ENCODE peak calls at places on chromosomes 6 and 20, in seven cellular contexts. One of them, this sample, is unnamed.

GRCh38 chr20:33437141-33437911 is 6.2 kb downstream of the SNTA1 start:
- DNase-seq in OCI-LY7: no peak
- DNase-seq in PC-3: no peak
- DNase-seq in GM23248: no peak
- DNase-seq in GM23338: no peak
- DNase-seq in hepatocyte: peak
- DNase-seq in HCT116: no peak
- DNase-seq in this sample: no peak

GRCh38 chr6:108872001-108872974 is 24.1 kb downstream of the ARMC2 start:
- DNase-seq in OCI-LY7: peak
- DNase-seq in PC-3: no peak
- DNase-seq in GM23248: no peak
- DNase-seq in GM23338: peak
- DNase-seq in hepatocyte: no peak
- DNase-seq in HCT116: no peak
- DNase-seq in this sample: no peak

GRCh38 chr20:10696650-10697049 is 22.9 kb upstream of the JAG1 start:
- DNase-seq in OCI-LY7: peak
- DNase-seq in PC-3: no peak
- DNase-seq in GM23248: no peak
- DNase-seq in GM23338: peak
- DNase-seq in hepatocyte: no peak
- DNase-seq in HCT116: no peak
- DNase-seq in this sample: no peak

GRCh38 chr6:71125216-71125615 is 163.4 kb upstream of the OGFRL1 start:
- DNase-seq in OCI-LY7: no peak
- DNase-seq in PC-3: no peak
- DNase-seq in GM23248: no peak
- DNase-seq in GM23338: no peak
- DNase-seq in hepatocyte: no peak
- DNase-seq in HCT116: no peak
- DNase-seq in this sample: peak

GRCh38 chr6:37407948-37408347 is 25.1 kb upstream of the CMTR1 start:
- DNase-seq in OCI-LY7: no peak
- DNase-seq in PC-3: no peak
- DNase-seq in GM23248: no peak
- DNase-seq in GM23338: no peak
- DNase-seq in hepatocyte: no peak
- DNase-seq in HCT116: no peak
- DNase-seq in this sample: no peak

GRCh38 chr20:9112541-9113515 is 43.9 kb downstream of the PLCB4 start:
- DNase-seq in OCI-LY7: no peak
- DNase-seq in PC-3: no peak
- DNase-seq in GM23248: peak
- DNase-seq in GM23338: no peak
- DNase-seq in hepatocyte: peak
- DNase-seq in HCT116: no peak
- DNase-seq in this sample: no peak

GRCh38 chr6:168037242-168037641 is 39.8 kb downstream of the KIF25 start:
- DNase-seq in OCI-LY7: no peak
- DNase-seq in PC-3: no peak
- DNase-seq in GM23248: no peak
- DNase-seq in GM23338: no peak
- DNase-seq in hepatocyte: no peak
- DNase-seq in HCT116: no peak
- DNase-seq in this sample: no peak

GRCh38 chr20:38114353-38114791 is 50.7 kb downstream of the TGM2 start:
- DNase-seq in OCI-LY7: no peak
- DNase-seq in PC-3: peak
- DNase-seq in GM23248: peak
- DNase-seq in GM23338: no peak
- DNase-seq in hepatocyte: no peak
- DNase-seq in HCT116: no peak
- DNase-seq in this sample: no peak

GRCh38 chr6:165729307-165729936 is 66.4 kb upstream of the PDE10A start:
- DNase-seq in OCI-LY7: peak
- DNase-seq in PC-3: peak
- DNase-seq in GM23248: peak
- DNase-seq in GM23338: peak
- DNase-seq in hepatocyte: no peak
- DNase-seq in HCT116: peak
- DNase-seq in this sample: peak

GRCh38 chr6:131638013-131638412 is 911 bp downstream of the ENPP3 start:
- DNase-seq in OCI-LY7: peak
- DNase-seq in PC-3: no peak
- DNase-seq in GM23248: no peak
- DNase-seq in GM23338: no peak
- DNase-seq in hepatocyte: no peak
- DNase-seq in HCT116: no peak
- DNase-seq in this sample: no peak

GRCh38 chr6:25892877-25893276 is 18.8 kb upstream of the SLC17A3 start:
- DNase-seq in OCI-LY7: no peak
- DNase-seq in PC-3: no peak
- DNase-seq in GM23248: no peak
- DNase-seq in GM23338: no peak
- DNase-seq in hepatocyte: no peak
- DNase-seq in HCT116: no peak
- DNase-seq in this sample: no peak

GRCh38 chr6:159959165-159959975 is 9.5 kb upstream of the IGF2R start:
- DNase-seq in OCI-LY7: no peak
- DNase-seq in PC-3: no peak
- DNase-seq in GM23248: no peak
- DNase-seq in GM23338: no peak
- DNase-seq in hepatocyte: no peak
- DNase-seq in HCT116: no peak
- DNase-seq in this sample: no peak

GRCh38 chr6:36025260-36025931 is 955 bp upstream of the SLC26A8 start:
- DNase-seq in OCI-LY7: no peak
- DNase-seq in PC-3: no peak
- DNase-seq in GM23248: peak
- DNase-seq in GM23338: no peak
- DNase-seq in hepatocyte: no peak
- DNase-seq in HCT116: no peak
- DNase-seq in this sample: no peak

GRCh38 chr6:1825926-1826325 is 216.2 kb downstream of the FOXC1 start:
- DNase-seq in OCI-LY7: no peak
- DNase-seq in PC-3: peak
- DNase-seq in GM23248: peak
- DNase-seq in GM23338: no peak
- DNase-seq in hepatocyte: no peak
- DNase-seq in HCT116: no peak
- DNase-seq in this sample: no peak

GRCh38 chr20:57977141-57977540 is 251.3 kb downstream of the ANKRD60 start:
- DNase-seq in OCI-LY7: no peak
- DNase-seq in PC-3: no peak
- DNase-seq in GM23248: no peak
- DNase-seq in GM23338: no peak
- DNase-seq in hepatocyte: no peak
- DNase-seq in HCT116: no peak
- DNase-seq in this sample: no peak

GRCh38 chr6:116530436-116530835 is 15.0 kb downstream of the TRAPPC3L start:
- DNase-seq in OCI-LY7: no peak
- DNase-seq in PC-3: peak
- DNase-seq in GM23248: no peak
- DNase-seq in GM23338: no peak
- DNase-seq in hepatocyte: no peak
- DNase-seq in HCT116: no peak
- DNase-seq in this sample: no peak

GRCh38 chr20:25048519-25048952 is 9.4 kb downstream of the ACSS1 start:
- DNase-seq in OCI-LY7: no peak
- DNase-seq in PC-3: no peak
- DNase-seq in GM23248: no peak
- DNase-seq in GM23338: no peak
- DNase-seq in hepatocyte: no peak
- DNase-seq in HCT116: no peak
- DNase-seq in this sample: no peak

GRCh38 chr6:12182676-12183075 is 107.5 kb upstream of the EDN1 start:
- DNase-seq in OCI-LY7: no peak
- DNase-seq in PC-3: peak
- DNase-seq in GM23248: peak
- DNase-seq in GM23338: no peak
- DNase-seq in hepatocyte: no peak
- DNase-seq in HCT116: no peak
- DNase-seq in this sample: no peak

GRCh38 chr6:125745281-125746018 is 4.0 kb upstream of the HEY2 start:
- DNase-seq in OCI-LY7: no peak
- DNase-seq in PC-3: no peak
- DNase-seq in GM23248: no peak
- DNase-seq in GM23338: peak
- DNase-seq in hepatocyte: no peak
- DNase-seq in HCT116: no peak
- DNase-seq in this sample: no peak

GRCh38 chr6:139473239-139473701 is 98.8 kb upstream of the CITED2 start:
- DNase-seq in OCI-LY7: no peak
- DNase-seq in PC-3: no peak
- DNase-seq in GM23248: peak
- DNase-seq in GM23338: peak
- DNase-seq in hepatocyte: no peak
- DNase-seq in HCT116: no peak
- DNase-seq in this sample: no peak

GRCh38 chr6:135281907-135282306 is 100.8 kb downstream of the MYB start:
- DNase-seq in OCI-LY7: no peak
- DNase-seq in PC-3: no peak
- DNase-seq in GM23248: no peak
- DNase-seq in GM23338: no peak
- DNase-seq in hepatocyte: no peak
- DNase-seq in HCT116: no peak
- DNase-seq in this sample: no peak

GRCh38 chr6:38233161-38233791 is 406.5 kb downstream of the BTBD9 start:
- DNase-seq in OCI-LY7: no peak
- DNase-seq in PC-3: peak
- DNase-seq in GM23248: no peak
- DNase-seq in GM23338: no peak
- DNase-seq in hepatocyte: no peak
- DNase-seq in HCT116: no peak
- DNase-seq in this sample: no peak

GRCh38 chr6:121748376-121748775 is 312.9 kb downstream of the GJA1 start:
- DNase-seq in OCI-LY7: no peak
- DNase-seq in PC-3: peak
- DNase-seq in GM23248: peak
- DNase-seq in GM23338: no peak
- DNase-seq in hepatocyte: peak
- DNase-seq in HCT116: no peak
- DNase-seq in this sample: no peak

GRCh38 chr20:50218987-50219435 is 28.4 kb downstream of the CEBPB start:
- DNase-seq in OCI-LY7: no peak
- DNase-seq in PC-3: no peak
- DNase-seq in GM23248: no peak
- DNase-seq in GM23338: no peak
- DNase-seq in hepatocyte: no peak
- DNase-seq in HCT116: no peak
- DNase-seq in this sample: no peak

GRCh38 chr6:76940186-76940585 is 523.1 kb downstream of the HTR1B start:
- DNase-seq in OCI-LY7: no peak
- DNase-seq in PC-3: no peak
- DNase-seq in GM23248: peak
- DNase-seq in GM23338: no peak
- DNase-seq in hepatocyte: no peak
- DNase-seq in HCT116: no peak
- DNase-seq in this sample: no peak
- TF ChIP-seq EZH2phosphoT487 in OCI-LY7: no peak
- TF ChIP-seq EZH2phosphoT487 in PC-3: no peak
- TF ChIP-seq EZH2phosphoT487 in GM23248: no peak
- TF ChIP-seq EZH2phosphoT487 in GM23338: no peak
- TF ChIP-seq EZH2phosphoT487 in hepatocyte: no peak
- TF ChIP-seq EZH2phosphoT487 in HCT116: no peak
- TF ChIP-seq EZH2phosphoT487 in this sample: no peak

DNA sequence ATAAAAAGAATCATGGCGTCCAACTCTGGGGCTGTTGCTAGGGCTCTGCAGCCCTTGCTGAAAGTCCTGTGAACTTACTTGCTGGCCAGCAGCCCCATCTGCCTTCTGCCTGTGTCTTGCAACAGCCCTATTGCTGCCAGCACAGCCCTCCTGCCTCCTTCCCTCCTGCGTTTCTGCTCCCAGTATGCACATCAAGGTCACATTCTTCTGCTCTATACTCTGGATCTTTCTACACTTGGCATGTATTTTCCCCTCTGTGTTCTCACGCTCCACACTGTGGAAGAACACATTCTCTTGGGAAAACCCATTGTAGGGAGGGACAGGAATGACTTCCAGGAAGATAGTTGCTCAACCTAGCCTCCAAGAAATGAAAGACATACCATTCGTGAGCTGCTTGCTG is 80.9 kb upstream of the PHACTR2 start:
- DNase-seq in OCI-LY7: no peak
- DNase-seq in PC-3: no peak
- DNase-seq in GM23248: peak
- DNase-seq in GM23338: peak
- DNase-seq in hepatocyte: peak
- DNase-seq in HCT116: no peak
- DNase-seq in this sample: no peak
- TF ChIP-seq EZH2phosphoT487 in OCI-LY7: no peak
- TF ChIP-seq EZH2phosphoT487 in PC-3: no peak
- TF ChIP-seq EZH2phosphoT487 in GM23248: no peak
- TF ChIP-seq EZH2phosphoT487 in GM23338: no peak
- TF ChIP-seq EZH2phosphoT487 in hepatocyte: no peak
- TF ChIP-seq EZH2phosphoT487 in HCT116: no peak
- TF ChIP-seq EZH2phosphoT487 in this sample: no peak

GRCh38 chr6:124433369-124434064 is 528.7 kb upstream of the RNF217 start:
- DNase-seq in OCI-LY7: no peak
- DNase-seq in PC-3: no peak
- DNase-seq in GM23248: no peak
- DNase-seq in GM23338: no peak
- DNase-seq in hepatocyte: no peak
- DNase-seq in HCT116: no peak
- DNase-seq in this sample: no peak
- TF ChIP-seq EZH2phosphoT487 in OCI-LY7: no peak
- TF ChIP-seq EZH2phosphoT487 in PC-3: no peak
- TF ChIP-seq EZH2phosphoT487 in GM23248: no peak
- TF ChIP-seq EZH2phosphoT487 in GM23338: no peak
- TF ChIP-seq EZH2phosphoT487 in hepatocyte: no peak
- TF ChIP-seq EZH2phosphoT487 in HCT116: no peak
- TF ChIP-seq EZH2phosphoT487 in this sample: no peak

GRCh38 chr20:13546497-13547131 is 92.1 kb downstream of the TASP1 start:
- DNase-seq in OCI-LY7: peak
- DNase-seq in PC-3: peak
- DNase-seq in GM23248: peak
- DNase-seq in GM23338: peak
- DNase-seq in hepatocyte: peak
- DNase-seq in HCT116: peak
- DNase-seq in this sample: peak

GRCh38 chr20:13543783-13544182 is 94.9 kb downstream of the TASP1 start:
- DNase-seq in OCI-LY7: no peak
- DNase-seq in PC-3: no peak
- DNase-seq in GM23248: no peak
- DNase-seq in GM23338: no peak
- DNase-seq in hepatocyte: no peak
- DNase-seq in HCT116: no peak
- DNase-seq in this sample: no peak

GRCh38 chr20:13549451-13549850 is 89.3 kb downstream of the TASP1 start:
- DNase-seq in OCI-LY7: no peak
- DNase-seq in PC-3: no peak
- DNase-seq in GM23248: no peak
- DNase-seq in GM23338: no peak
- DNase-seq in hepatocyte: no peak
- DNase-seq in HCT116: no peak
- DNase-seq in this sample: no peak

DNA sequence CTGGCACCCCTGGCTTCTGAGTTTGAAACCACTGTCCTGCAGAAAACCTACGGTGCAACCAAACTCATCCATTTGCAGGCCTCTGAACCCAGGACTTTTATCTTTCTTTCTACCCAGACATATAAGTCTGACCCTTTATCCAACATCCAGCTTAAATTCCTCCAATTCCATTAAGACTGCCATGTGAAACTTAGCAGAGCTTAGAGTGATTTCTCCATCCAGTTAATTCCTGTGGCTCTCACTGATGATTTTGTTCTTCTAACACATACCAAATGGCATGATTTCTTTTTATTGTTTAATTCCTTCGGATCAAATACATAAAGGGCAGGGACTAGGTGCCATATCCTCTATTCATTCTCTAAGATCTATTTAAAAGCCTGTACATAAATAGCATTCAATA is 93.0 kb downstream of the TASP1 start:
- DNase-seq in OCI-LY7: no peak
- DNase-seq in PC-3: no peak
- DNase-seq in GM23248: peak
- DNase-seq in GM23338: no peak
- DNase-seq in hepatocyte: no peak
- DNase-seq in HCT116: no peak
- DNase-seq in this sample: no peak
- TF ChIP-seq EZH2phosphoT487 in OCI-LY7: no peak
- TF ChIP-seq EZH2phosphoT487 in PC-3: no peak
- TF ChIP-seq EZH2phosphoT487 in GM23248: no peak
- TF ChIP-seq EZH2phosphoT487 in GM23338: no peak
- TF ChIP-seq EZH2phosphoT487 in hepatocyte: no peak
- TF ChIP-seq EZH2phosphoT487 in HCT116: no peak
- TF ChIP-seq EZH2phosphoT487 in this sample: no peak